ENCODE peak calls at places on chromosomes 7 and 10, in six cellular contexts. One of them, this sample, is unnamed. For H3K27me3, the result is how much of the 10 kb centered on the place peaks cover.

GRCh38 chr10:74231375-74231774 is 80.4 kb downstream of the ADK start:
- DNase-seq in dorsolateral prefrontal cortex: no peak
- DNase-seq in GM06990: no peak
- DNase-seq in CD8-positive, alpha-beta T cell: no peak
- DNase-seq in left ventricle myocardium inferior: no peak
- DNase-seq in fibroblast of lung: peak
- DNase-seq in this sample: peak

GRCh38 chr7:18086165-18087030 is 58.8 kb upstream of the PRPS1L1 start:
- DNase-seq in dorsolateral prefrontal cortex: peak
- DNase-seq in GM06990: peak
- DNase-seq in CD8-positive, alpha-beta T cell: no peak
- DNase-seq in left ventricle myocardium inferior: peak
- DNase-seq in fibroblast of lung: peak
- DNase-seq in this sample: peak

GRCh38 chr7:131787101-131787500 is 230.7 kb upstream of the PODXL start:
- DNase-seq in dorsolateral prefrontal cortex: no peak
- DNase-seq in GM06990: no peak
- DNase-seq in CD8-positive, alpha-beta T cell: no peak
- DNase-seq in left ventricle myocardium inferior: no peak
- DNase-seq in fibroblast of lung: no peak
- DNase-seq in this sample: no peak

GRCh38 chr7:132309102-132309805 is 267.0 kb downstream of the PLXNA4 start:
- DNase-seq in dorsolateral prefrontal cortex: no peak
- DNase-seq in GM06990: no peak
- DNase-seq in CD8-positive, alpha-beta T cell: no peak
- DNase-seq in left ventricle myocardium inferior: no peak
- DNase-seq in fibroblast of lung: no peak
- DNase-seq in this sample: no peak

GRCh38 chr10:33652870-33653269 is 318.4 kb upstream of the NRP1 start:
- DNase-seq in dorsolateral prefrontal cortex: no peak
- DNase-seq in GM06990: no peak
- DNase-seq in CD8-positive, alpha-beta T cell: no peak
- DNase-seq in left ventricle myocardium inferior: no peak
- DNase-seq in fibroblast of lung: no peak
- DNase-seq in this sample: no peak

GRCh38 chr10:16673443-16673842 is 143.8 kb downstream of the RSU1 start:
- DNase-seq in dorsolateral prefrontal cortex: no peak
- DNase-seq in GM06990: no peak
- DNase-seq in CD8-positive, alpha-beta T cell: no peak
- DNase-seq in left ventricle myocardium inferior: no peak
- DNase-seq in fibroblast of lung: no peak
- DNase-seq in this sample: no peak

GRCh38 chr7:141654551-141654950 is 47.4 kb downstream of the DENND11 start:
- DNase-seq in dorsolateral prefrontal cortex: peak
- DNase-seq in GM06990: peak
- DNase-seq in CD8-positive, alpha-beta T cell: peak
- DNase-seq in left ventricle myocardium inferior: no peak
- DNase-seq in fibroblast of lung: peak
- DNase-seq in this sample: peak

GRCh38 chr10:132200344-132201110 is 13.8 kb downstream of the DPYSL4 start:
- DNase-seq in dorsolateral prefrontal cortex: no peak
- DNase-seq in GM06990: no peak
- DNase-seq in CD8-positive, alpha-beta T cell: no peak
- DNase-seq in left ventricle myocardium inferior: no peak
- DNase-seq in fibroblast of lung: no peak
- DNase-seq in this sample: no peak

GRCh38 chr7:2037805-2038635 is 194.7 kb downstream of the MAD1L1 start:
- DNase-seq in dorsolateral prefrontal cortex: no peak
- DNase-seq in GM06990: no peak
- DNase-seq in CD8-positive, alpha-beta T cell: peak
- DNase-seq in left ventricle myocardium inferior: peak
- DNase-seq in fibroblast of lung: peak
- DNase-seq in this sample: peak

GRCh38 chr10:63416376-63416775 is 49.4 kb downstream of the JMJD1C start:
- DNase-seq in dorsolateral prefrontal cortex: no peak
- DNase-seq in GM06990: no peak
- DNase-seq in CD8-positive, alpha-beta T cell: no peak
- DNase-seq in left ventricle myocardium inferior: no peak
- DNase-seq in fibroblast of lung: peak
- DNase-seq in this sample: no peak

GRCh38 chr10:101066890-101067355 is 5.1 kb downstream of the KAZALD1 start:
- DNase-seq in dorsolateral prefrontal cortex: no peak
- DNase-seq in GM06990: no peak
- DNase-seq in CD8-positive, alpha-beta T cell: no peak
- DNase-seq in left ventricle myocardium inferior: no peak
- DNase-seq in fibroblast of lung: no peak
- DNase-seq in this sample: no peak

GRCh38 chr10:114544045-114544659 is 113.9 kb downstream of the ABLIM1 start:
- DNase-seq in dorsolateral prefrontal cortex: no peak
- DNase-seq in GM06990: peak
- DNase-seq in CD8-positive, alpha-beta T cell: peak
- DNase-seq in left ventricle myocardium inferior: no peak
- DNase-seq in fibroblast of lung: no peak
- DNase-seq in this sample: no peak

GRCh38 chr10:7559447-7559846 is 107.3 kb downstream of the ITIH5 start:
- DNase-seq in dorsolateral prefrontal cortex: no peak
- DNase-seq in GM06990: no peak
- DNase-seq in CD8-positive, alpha-beta T cell: no peak
- DNase-seq in left ventricle myocardium inferior: no peak
- DNase-seq in fibroblast of lung: no peak
- DNase-seq in this sample: no peak

GRCh38 chr10:34808789-34809745 is 6.0 kb downstream of the PARD3 start:
- DNase-seq in dorsolateral prefrontal cortex: no peak
- DNase-seq in GM06990: peak
- DNase-seq in CD8-positive, alpha-beta T cell: no peak
- DNase-seq in left ventricle myocardium inferior: peak
- DNase-seq in fibroblast of lung: peak
- DNase-seq in this sample: peak

GRCh38 chr10:93554760-93555432 is 11.6 kb upstream of the FFAR4 start:
- DNase-seq in dorsolateral prefrontal cortex: peak
- DNase-seq in GM06990: no peak
- DNase-seq in CD8-positive, alpha-beta T cell: no peak
- DNase-seq in left ventricle myocardium inferior: peak
- DNase-seq in fibroblast of lung: peak
- DNase-seq in this sample: peak

GRCh38 chr7:5681979-5682546 is 99.4 kb downstream of the RNF216 start:
- DNase-seq in dorsolateral prefrontal cortex: no peak
- DNase-seq in GM06990: no peak
- DNase-seq in CD8-positive, alpha-beta T cell: no peak
- DNase-seq in left ventricle myocardium inferior: no peak
- DNase-seq in fibroblast of lung: no peak
- DNase-seq in this sample: no peak

GRCh38 chr10:43880160-43880559 is 231.5 kb upstream of the ZNF32 start:
- DNase-seq in dorsolateral prefrontal cortex: no peak
- DNase-seq in GM06990: no peak
- DNase-seq in CD8-positive, alpha-beta T cell: no peak
- DNase-seq in left ventricle myocardium inferior: no peak
- DNase-seq in fibroblast of lung: no peak
- DNase-seq in this sample: no peak

GRCh38 chr7:112437038-112437437 is 13.2 kb upstream of the IFRD1 start:
- DNase-seq in dorsolateral prefrontal cortex: no peak
- DNase-seq in GM06990: no peak
- DNase-seq in CD8-positive, alpha-beta T cell: no peak
- DNase-seq in left ventricle myocardium inferior: no peak
- DNase-seq in fibroblast of lung: peak
- DNase-seq in this sample: no peak

GRCh38 chr10:30830672-30831230 is 200.9 kb downstream of the ZNF438 start:
- DNase-seq in dorsolateral prefrontal cortex: no peak
- DNase-seq in GM06990: no peak
- DNase-seq in CD8-positive, alpha-beta T cell: no peak
- DNase-seq in left ventricle myocardium inferior: no peak
- DNase-seq in fibroblast of lung: no peak
- DNase-seq in this sample: no peak

GRCh38 chr10:30831401-30831800 is 200.3 kb downstream of the ZNF438 start:
- DNase-seq in dorsolateral prefrontal cortex: no peak
- DNase-seq in GM06990: no peak
- DNase-seq in CD8-positive, alpha-beta T cell: no peak
- DNase-seq in left ventricle myocardium inferior: no peak
- DNase-seq in fibroblast of lung: no peak
- DNase-seq in this sample: no peak

GRCh38 chr10:30832727-30833624 is 198.7 kb downstream of the ZNF438 start:
- DNase-seq in dorsolateral prefrontal cortex: no peak
- DNase-seq in GM06990: no peak
- DNase-seq in CD8-positive, alpha-beta T cell: no peak
- DNase-seq in left ventricle myocardium inferior: no peak
- DNase-seq in fibroblast of lung: no peak
- DNase-seq in this sample: peak

GRCh38 chr10:30833625-30833970 is 198.1 kb downstream of the ZNF438 start:
- DNase-seq in dorsolateral prefrontal cortex: no peak
- DNase-seq in GM06990: no peak
- DNase-seq in CD8-positive, alpha-beta T cell: no peak
- DNase-seq in left ventricle myocardium inferior: no peak
- DNase-seq in fibroblast of lung: no peak
- DNase-seq in this sample: no peak

DNA sequence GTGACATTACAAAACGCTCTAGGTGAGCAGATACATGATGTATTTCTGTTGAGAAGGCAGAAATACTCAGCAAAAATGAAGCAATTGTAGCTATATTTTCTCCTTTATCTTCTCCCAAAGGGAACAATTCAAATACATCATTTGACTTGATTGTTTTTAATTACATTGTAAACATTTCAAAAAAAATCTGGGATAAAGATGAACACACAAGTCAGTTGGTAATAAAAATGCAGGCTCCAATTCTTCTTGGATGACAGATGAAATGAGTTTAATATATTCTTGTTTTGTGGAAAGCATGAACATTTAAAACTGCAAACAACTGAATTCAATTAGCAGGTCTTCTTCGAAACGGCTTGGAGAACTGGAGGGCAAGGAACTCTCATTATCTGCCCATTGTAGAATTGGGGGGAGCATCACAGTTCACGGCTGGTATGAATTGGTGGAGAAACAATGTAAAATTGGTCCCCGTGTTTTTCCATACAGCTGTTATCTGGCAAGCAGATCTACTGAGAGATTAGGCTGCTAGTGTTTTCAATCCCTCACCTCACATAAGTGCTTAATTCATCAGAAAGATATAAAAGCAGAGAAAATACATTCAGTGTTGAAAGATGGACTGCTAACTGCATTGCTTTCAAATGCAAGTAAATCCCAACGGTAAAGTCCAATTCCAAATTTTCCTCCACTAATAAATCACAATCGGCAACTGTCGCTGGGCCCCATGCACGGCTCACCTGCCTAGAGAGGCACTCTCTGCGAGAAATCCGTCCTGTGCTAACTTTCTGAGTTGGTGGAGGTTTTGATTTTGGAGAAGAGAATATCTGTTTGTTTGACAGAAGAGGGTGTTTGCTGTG is 199.6 kb downstream of the ZNF438 start:
- DNase-seq in dorsolateral prefrontal cortex: no peak
- DNase-seq in GM06990: no peak
- DNase-seq in CD8-positive, alpha-beta T cell: no peak
- DNase-seq in left ventricle myocardium inferior: no peak
- DNase-seq in fibroblast of lung: no peak
- DNase-seq in this sample: no peak
- H3K4me3 ChIP-seq in dorsolateral prefrontal cortex: no peak
- H3K4me3 ChIP-seq in GM06990: no peak
- H3K4me3 ChIP-seq in CD8-positive, alpha-beta T cell: no peak
- H3K4me3 ChIP-seq in left ventricle myocardium inferior: no peak
- H3K4me3 ChIP-seq in fibroblast of lung: no peak
- H3K4me3 ChIP-seq in this sample: no peak

GRCh38 chr7:28739826-28740225 is 218.3 kb downstream of the TRIL start:
- DNase-seq in dorsolateral prefrontal cortex: no peak
- DNase-seq in GM06990: no peak
- DNase-seq in CD8-positive, alpha-beta T cell: no peak
- DNase-seq in left ventricle myocardium inferior: no peak
- DNase-seq in fibroblast of lung: no peak
- DNase-seq in this sample: no peak
- H3K27me3 ChIP-seq in dorsolateral prefrontal cortex: under half
- H3K27me3 ChIP-seq in GM06990: under half
- H3K27me3 ChIP-seq in CD8-positive, alpha-beta T cell: under half
- H3K27me3 ChIP-seq in left ventricle myocardium inferior: under half
- H3K27me3 ChIP-seq in fibroblast of lung: under half
- H3K27me3 ChIP-seq in this sample: under half

GRCh38 chr7:128837521-128837921 is 7.3 kb downstream of the FLNC start:
- DNase-seq in dorsolateral prefrontal cortex: no peak
- DNase-seq in GM06990: no peak
- DNase-seq in CD8-positive, alpha-beta T cell: no peak
- DNase-seq in left ventricle myocardium inferior: no peak
- DNase-seq in fibroblast of lung: no peak
- DNase-seq in this sample: no peak
- H3K4me3 ChIP-seq in dorsolateral prefrontal cortex: no peak
- H3K4me3 ChIP-seq in GM06990: no peak
- H3K4me3 ChIP-seq in CD8-positive, alpha-beta T cell: no peak
- H3K4me3 ChIP-seq in left ventricle myocardium inferior: no peak
- H3K4me3 ChIP-seq in fibroblast of lung: no peak
- H3K4me3 ChIP-seq in this sample: no peak

GRCh38 chr7:150739045-150739432 is 1.8 kb downstream of the GIMAP5 start:
- DNase-seq in dorsolateral prefrontal cortex: no peak
- DNase-seq in GM06990: no peak
- DNase-seq in CD8-positive, alpha-beta T cell: no peak
- DNase-seq in left ventricle myocardium inferior: no peak
- DNase-seq in fibroblast of lung: no peak
- DNase-seq in this sample: no peak

GRCh38 chr7:150737265-150738055 is at the start of gene GIMAP5:
- DNase-seq in dorsolateral prefrontal cortex: no peak
- DNase-seq in GM06990: peak
- DNase-seq in CD8-positive, alpha-beta T cell: peak
- DNase-seq in left ventricle myocardium inferior: no peak
- DNase-seq in fibroblast of lung: no peak
- DNase-seq in this sample: no peak

GRCh38 chr7:150736864-150737263 is 354 bp upstream of the GIMAP5 start:
- DNase-seq in dorsolateral prefrontal cortex: no peak
- DNase-seq in GM06990: no peak
- DNase-seq in CD8-positive, alpha-beta T cell: no peak
- DNase-seq in left ventricle myocardium inferior: no peak
- DNase-seq in fibroblast of lung: no peak
- DNase-seq in this sample: no peak

GRCh38 chr7:150740053-150740452 is 2.8 kb downstream of the GIMAP5 start:
- DNase-seq in dorsolateral prefrontal cortex: no peak
- DNase-seq in GM06990: no peak
- DNase-seq in CD8-positive, alpha-beta T cell: no peak
- DNase-seq in left ventricle myocardium inferior: no peak
- DNase-seq in fibroblast of lung: no peak
- DNase-seq in this sample: no peak

DNA sequence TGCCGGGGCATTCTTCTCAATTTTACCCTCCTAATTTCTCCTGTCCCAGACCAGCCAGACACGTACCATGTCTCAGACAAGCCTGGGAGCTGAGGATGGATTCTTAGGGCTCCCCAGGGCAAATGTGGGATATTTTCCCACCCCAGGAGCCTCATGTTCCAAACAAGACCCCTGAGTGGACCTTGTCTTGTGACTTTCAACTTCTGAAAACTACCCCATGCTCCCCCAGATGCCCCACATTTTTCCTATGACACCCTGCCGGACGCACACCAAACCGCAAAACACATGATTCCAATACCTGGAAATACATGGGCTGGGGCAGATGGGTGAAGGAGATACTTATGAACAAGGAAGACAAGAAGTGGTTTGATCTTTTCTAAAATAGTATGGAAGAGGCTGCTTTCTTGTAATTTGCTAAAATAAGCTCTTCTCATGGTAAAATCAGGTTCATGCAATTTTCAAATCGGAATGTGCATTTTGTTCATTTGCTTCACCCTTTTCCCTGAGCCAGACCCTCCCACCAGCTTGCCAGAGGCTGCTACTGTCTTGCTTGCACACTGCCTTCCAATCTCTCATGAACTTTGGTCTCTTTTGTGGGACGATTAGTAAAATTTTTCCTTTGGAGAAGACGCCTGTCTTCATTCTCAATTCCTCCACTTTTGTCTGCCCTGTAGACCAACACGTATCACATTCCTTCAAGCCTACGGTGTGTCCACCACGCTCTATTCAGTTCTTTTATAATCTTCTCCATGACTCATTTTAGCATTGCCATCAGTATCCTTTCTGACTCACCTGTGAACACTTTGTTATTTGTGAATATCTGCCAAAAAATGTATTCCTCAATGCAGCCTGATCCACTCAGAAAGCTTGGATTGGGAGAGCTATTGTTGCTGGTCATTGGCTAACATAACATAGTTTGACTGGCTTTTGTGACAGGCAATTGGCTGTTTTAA is 1.1 kb downstream of the GIMAP5 start:
- DNase-seq in dorsolateral prefrontal cortex: no peak
- DNase-seq in GM06990: no peak
- DNase-seq in CD8-positive, alpha-beta T cell: no peak
- DNase-seq in left ventricle myocardium inferior: no peak
- DNase-seq in fibroblast of lung: peak
- DNase-seq in this sample: no peak
- H3K27me3 ChIP-seq in dorsolateral prefrontal cortex: under half
- H3K27me3 ChIP-seq in GM06990: under half
- H3K27me3 ChIP-seq in CD8-positive, alpha-beta T cell: under half
- H3K27me3 ChIP-seq in left ventricle myocardium inferior: under half
- H3K27me3 ChIP-seq in fibroblast of lung: under half
- H3K27me3 ChIP-seq in this sample: under half

This sample was measured in adrenal gland.